ENCODE peak calls at places on chromosomes 5 and 9, in six cellular contexts. M, V, R, C, N and W are unnamed samples.
A peak's percentile ranks its signal among the peaks of the same experiment; 100 is the strongest.

GRCh38 chr5:107806271-107806670 is 135.5 kb upstream of the EFNA5 start:
- DNase-seq in M (no peak), V (no peak), R (no peak), C (no peak), N (no peak), W (no peak)

GRCh38 chr5:53170748-53171349 is 61.3 kb upstream of the MOCS2 start:
- DNase-seq in M (no peak), V (peak; percentile 15), R (no peak), C (peak; percentile 23), N (no peak), W (no peak)

GRCh38 chr5:73135429-73136276 is 15.3 kb downstream of the TMEM171 start:
- DNase-seq in M (no peak), V (no peak), R (no peak), C (peak; percentile 18), N (no peak), W (no peak)

GRCh38 chr9:88974641-88975040 is 16.6 kb upstream of the S1PR3 start:
- DNase-seq in M (no peak), V (no peak), R (no peak), C (no peak), N (no peak), W (no peak)

GRCh38 chr5:96699186-96699820 is 37.1 kb downstream of the CAST start:
- DNase-seq in M (no peak), V (no peak), R (no peak), C (no peak), N (no peak), W (no peak)

GRCh38 chr5:1007681-1008450 is 736 bp upstream of the NKD2 start:
- DNase-seq in M (no peak), V (peak; percentile 8), R (peak; percentile 22), C (no peak), N (peak; percentile 64), W (peak; percentile 20)

GRCh38 chr9:98775831-98776441 is 20.4 kb downstream of the ANKS6 start:
- DNase-seq in M (no peak), V (no peak), R (no peak), C (peak; percentile 67), N (no peak), W (no peak)

GRCh38 chr5:4700082-4700481 is 440.0 kb upstream of the ADAMTS16 start:
- DNase-seq in M (no peak), V (no peak), R (no peak), C (peak; percentile 4), N (no peak), W (peak; percentile 90)

GRCh38 chr9:20382460-20383071 is 239.7 kb downstream of the MLLT3 start:
- DNase-seq in M (no peak), V (no peak), R (no peak), C (peak; percentile 74), N (no peak), W (no peak)

GRCh38 chr5:72600401-72600981 is 93.3 kb upstream of the ZNF366 start:
- DNase-seq in M (no peak), V (peak; percentile 24), R (no peak), C (no peak), N (no peak), W (no peak)

GRCh38 chr9:106432631-106433030 is 430.3 kb upstream of the ZNF462 start:
- DNase-seq in M (no peak), V (no peak), R (no peak), C (no peak), N (no peak), W (no peak)

GRCh38 chr9:123544007-123544827 is 188.2 kb downstream of the CRB2 start:
- DNase-seq in M (no peak), V (peak; percentile 31), R (no peak), C (peak; percentile 14), N (no peak), W (no peak)

GRCh38 chr9:113511856-113512761 is 48.6 kb downstream of the RGS3 start:
- DNase-seq in M (peak; percentile 81), V (peak; percentile 35), R (no peak), C (no peak), N (no peak), W (no peak)

GRCh38 chr5:91074615-91075014 is 308.5 kb downstream of the ARRDC3 start:
- DNase-seq in M (peak; percentile 23), V (no peak), R (no peak), C (peak; percentile 5), N (no peak), W (no peak)

GRCh38 chr9:92138157-92138959 is 23.1 kb upstream of the SPTLC1 start:
- DNase-seq in M (no peak), V (peak; percentile 64), R (peak; percentile 75), C (peak; percentile 84), N (peak; percentile 84), W (peak; percentile 93)

GRCh38 chr5:171342362-171343111 is 33.5 kb downstream of the TLX3 start:
- DNase-seq in M (no peak), V (peak; percentile 12), R (peak; percentile 40), C (peak; percentile 52), N (no peak), W (no peak)

GRCh38 chr9:116156621-116157314 is 3.2 kb downstream of the PAPPA start:
- DNase-seq in M (no peak), V (peak; percentile 25), R (peak; percentile 43), C (no peak), N (peak; percentile 80), W (peak; percentile 40)

GRCh38 chr5:179400020-179400419 is 54.8 kb upstream of the ADAMTS2 start:
- DNase-seq in M (no peak), V (no peak), R (no peak), C (no peak), N (peak; percentile 34), W (no peak)

GRCh38 chr5:10354048-10354872 is 765 bp downstream of the MARCHF6 start:
- DNase-seq in M (no peak), V (peak; percentile 55), R (peak; percentile 49), C (peak; percentile 53), N (peak; percentile 72), W (no peak)

GRCh38 chr9:90969021-90969675 is 167.5 kb downstream of the SYK start:
- DNase-seq in M (no peak), V (no peak), R (no peak), C (no peak), N (no peak), W (no peak)

GRCh38 chr5:159337291-159337974 is 7.1 kb upstream of the IL12B start:
- DNase-seq in M (no peak), V (no peak), R (no peak), C (no peak), N (no peak), W (no peak)

DNA sequence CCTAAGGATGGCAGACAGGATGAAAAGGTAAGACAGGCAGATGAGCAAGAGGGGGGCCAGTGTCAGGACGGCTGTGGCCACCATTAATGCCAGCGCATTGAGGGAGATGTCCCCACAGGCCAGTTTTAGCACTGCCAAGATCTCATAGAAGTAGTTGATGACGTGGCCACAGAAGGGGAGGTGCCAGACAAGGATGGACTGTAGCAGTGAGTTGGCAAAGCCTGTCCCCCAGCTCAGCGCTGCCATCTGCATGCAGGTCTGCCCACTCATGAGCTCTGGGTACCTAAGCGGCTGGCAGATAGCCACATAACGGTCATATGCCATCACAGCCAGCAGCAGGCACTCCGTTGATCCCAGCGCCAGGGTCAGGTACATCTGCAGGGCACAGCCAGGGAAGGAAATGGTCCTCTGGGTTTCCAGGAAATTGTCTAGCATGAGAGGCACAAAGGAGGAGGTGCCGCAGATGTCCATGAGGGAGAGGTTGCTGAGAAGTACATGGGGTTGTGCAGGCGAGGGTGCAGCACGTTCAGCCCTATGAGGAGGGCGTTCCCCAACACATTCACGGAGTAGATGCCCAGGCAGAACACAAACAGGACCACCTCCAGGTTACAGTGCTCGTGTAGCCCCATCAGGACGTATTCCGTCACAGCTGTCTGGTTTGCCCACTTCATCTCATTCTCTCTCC is 10.7 kb downstream of the OR13J1 start:
- DNase-seq in M (no peak), V (no peak), R (peak; percentile 27), C (no peak), N (peak; percentile 64), W (no peak)
- TF ChIP-seq POLR2AphosphoS5 in M (no peak), V (no peak), R (no peak), C (no peak), N (no peak), W (no peak)

DNA sequence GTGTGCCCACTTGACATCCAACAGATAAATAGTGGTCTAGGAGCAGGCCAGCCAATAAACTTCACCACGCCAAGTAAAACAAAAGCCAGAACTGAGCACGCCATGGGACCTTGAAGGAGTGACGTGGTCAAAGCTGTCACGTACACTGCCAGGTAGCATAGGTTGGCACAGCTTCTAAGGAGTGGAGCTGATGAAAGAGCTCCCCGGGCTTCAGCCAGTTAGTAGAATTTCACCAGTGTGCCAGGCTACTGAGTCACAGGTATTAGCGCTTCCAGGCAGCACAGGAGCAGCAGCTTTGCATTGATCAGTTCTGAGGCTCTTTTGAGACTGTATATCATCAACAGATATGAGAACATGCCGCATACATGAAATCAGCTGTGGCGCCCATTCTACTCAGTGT is 19.4 kb downstream of the VLDLR start:
- DNase-seq in M (no peak), V (no peak), R (peak; percentile 72), C (no peak), N (no peak), W (no peak)
- TF ChIP-seq POLR2A in M (no peak), V (no peak), R (no peak), C (no peak), N (no peak), W (no peak)

DNA sequence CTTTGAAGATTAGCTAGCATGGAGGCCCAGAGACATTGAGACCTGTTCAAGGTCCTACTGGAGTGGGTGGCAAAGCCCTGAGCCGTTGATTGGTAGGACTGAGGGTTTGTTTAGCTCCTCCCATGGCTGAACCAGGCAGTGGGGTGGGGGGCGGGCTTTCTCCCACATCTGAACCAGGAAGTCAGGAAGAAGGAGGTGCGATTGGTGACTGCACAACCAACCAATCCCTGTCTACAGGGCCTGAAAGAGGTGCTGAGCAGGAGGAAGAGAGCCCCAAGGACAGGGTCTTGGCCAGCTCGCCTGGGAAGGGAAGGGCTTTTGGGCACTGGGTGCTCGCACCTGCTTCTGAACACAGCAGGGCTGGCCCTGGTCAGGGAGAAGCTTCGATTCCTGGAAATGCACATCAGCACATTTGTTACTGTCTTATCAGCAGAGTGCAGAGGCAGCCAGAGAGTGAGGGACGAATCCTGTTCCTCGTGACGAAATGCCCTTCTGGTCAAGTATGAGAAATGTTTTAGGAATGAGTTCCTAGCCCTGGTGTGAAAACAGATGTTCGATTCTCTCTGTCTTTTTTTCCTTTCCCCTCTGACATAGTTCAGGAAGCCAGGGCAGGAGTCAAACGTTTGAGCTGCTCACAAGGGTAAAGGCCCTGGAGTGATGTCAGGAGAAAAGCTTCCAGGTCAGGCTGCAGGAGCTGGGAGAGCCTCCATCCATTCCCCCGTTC is 294.8 kb upstream of the KLF4 start:
- DNase-seq in M (no peak), V (no peak), R (no peak), C (no peak), N (peak; percentile 72), W (no peak)
- TF ChIP-seq EP300 in M (no peak), V (no peak), R (no peak), C (no peak), N (no peak), W (no peak)

GRCh38 chr5:76690704-76691469 is 25.0 kb upstream of the F2R start:
- DNase-seq in M (no peak), V (peak; percentile 11), R (no peak), C (peak; percentile 28), N (no peak), W (no peak)
- TF ChIP-seq POLR2AphosphoS5 in M (no peak), V (no peak), R (peak; percentile 30), C (no peak), N (no peak), W (no peak)